ENCODE peak calls at places on chromosomes 16 and 17, in eight cellular contexts. S is bronchial epithelial cell, T is left ventricle myocardium superior, H is cardiac muscle cell, K is EL, Z is T-helper 2 cell, C is AG09309, M is SJSA1. B is an unnamed sample.
A peak's percentile ranks its signal among the peaks of the same experiment; 100 is the strongest.

GRCh38 chr17:73743802-73744201 is 99.6 kb upstream of the SDK2 start:
- DNase-seq in M (no peak), C (no peak), S (no peak), T (no peak), Z (no peak), H (no peak), K (no peak), B (no peak)

GRCh38 chr17:336110-337021 is 16.2 kb downstream of the RPH3AL start:
- DNase-seq in H (peak; percentile 35), T (peak; percentile 81), K (no peak), C (no peak), M (no peak), S (no peak), Z (peak; percentile 21), B (no peak)

GRCh38 chr17:79633937-79634813 is 23.3 kb upstream of the RBFOX3 start:
- DNase-seq in M (peak; percentile 40), C (no peak), K (no peak), T (no peak), H (no peak), S (no peak), Z (no peak), B (peak; percentile 22)

GRCh38 chr17:55187371-55187770 is 77.4 kb upstream of the HLF start:
- DNase-seq in C (no peak), Z (no peak), T (no peak), M (no peak), S (no peak), H (peak; percentile 5), K (no peak), B (no peak)

GRCh38 chr16:89289428-89290395 is 72.2 kb downstream of the ZNF778 start:
- DNase-seq in M (peak; percentile 84), H (peak; percentile 73), S (peak; percentile 42), C (no peak), K (peak; percentile 69), Z (peak; percentile 60), T (peak; percentile 80), B (peak; percentile 84)

GRCh38 chr16:57354311-57354710 is 4.3 kb upstream of the CCL22 start:
- DNase-seq in H (no peak), T (no peak), M (no peak), S (no peak), C (no peak), Z (no peak), K (no peak), B (no peak)

GRCh38 chr17:75888484-75888883 is 8.3 kb downstream of the TRIM65 start:
- DNase-seq in T (no peak), K (no peak), H (no peak), Z (no peak), M (no peak), C (no peak), S (no peak), B (no peak)

GRCh38 chr17:40614431-40615294 is 33.0 kb downstream of the SMARCE1 start:
- DNase-seq in S (no peak), Z (no peak), K (no peak), T (no peak), H (no peak), C (no peak), M (no peak), B (no peak)

GRCh38 chr16:48117217-48118105 is 38.3 kb downstream of the ABCC12 start:
- DNase-seq in T (peak; percentile 65), C (no peak), Z (peak; percentile 37), M (peak; percentile 77), S (peak; percentile 4), K (peak; percentile 44), H (peak; percentile 72), B (no peak)

GRCh38 chr16:15907863-15908478 is 19.6 kb upstream of the CEP20 start:
- DNase-seq in C (no peak), Z (no peak), S (peak; percentile 41), M (no peak), T (no peak), K (peak; percentile 38), H (peak; percentile 28), B (no peak)

GRCh38 chr16:65845466-65846209 is 520.9 kb upstream of the CDH5 start:
- DNase-seq in C (no peak), S (peak; percentile 39), K (peak; percentile 55), T (no peak), H (peak; percentile 19), M (peak; percentile 60), Z (no peak), B (no peak)

GRCh38 chr16:75486014-75486404 is 9.2 kb downstream of the CHST6 start:
- DNase-seq in C (no peak), H (no peak), T (no peak), M (no peak), Z (no peak), S (peak; percentile 100), K (no peak), B (no peak)